ENCODE peak calls at places on chromosomes 13 and 19, in ten cellular contexts. One of them, this sample, is unnamed.

GRCh38 chr13:41767801-41768200 is 193.1 kb downstream of the VWA8 start:
- DNase-seq in epithelial cell of prostate: no peak
- DNase-seq in gastrocnemius medialis: no peak
- DNase-seq in AG04450: no peak
- DNase-seq in fibroblast of lung: peak
- DNase-seq in mammary epithelial cell: no peak
- DNase-seq in CD8-positive, alpha-beta memory T cell: no peak
- DNase-seq in IMR-90: peak
- DNase-seq in aorta: no peak
- DNase-seq in PC-3: peak
- DNase-seq in this sample: no peak

GRCh38 chr19:43504426-43505185 is at the start of gene PHLDB3:
- DNase-seq in epithelial cell of prostate: no peak
- DNase-seq in gastrocnemius medialis: no peak
- DNase-seq in AG04450: no peak
- DNase-seq in fibroblast of lung: no peak
- DNase-seq in mammary epithelial cell: no peak
- DNase-seq in CD8-positive, alpha-beta memory T cell: no peak
- DNase-seq in IMR-90: peak
- DNase-seq in aorta: no peak
- DNase-seq in PC-3: peak
- DNase-seq in this sample: no peak

GRCh38 chr13:46124967-46125933 is 20.4 kb upstream of the CPB2 start:
- DNase-seq in epithelial cell of prostate: no peak
- DNase-seq in gastrocnemius medialis: no peak
- DNase-seq in AG04450: no peak
- DNase-seq in fibroblast of lung: no peak
- DNase-seq in mammary epithelial cell: no peak
- DNase-seq in CD8-positive, alpha-beta memory T cell: no peak
- DNase-seq in IMR-90: no peak
- DNase-seq in aorta: no peak
- DNase-seq in PC-3: no peak
- DNase-seq in this sample: no peak

GRCh38 chr13:86020350-86021002 is 221.3 kb upstream of the SLITRK6 start:
- DNase-seq in epithelial cell of prostate: peak
- DNase-seq in gastrocnemius medialis: no peak
- DNase-seq in AG04450: peak
- DNase-seq in fibroblast of lung: peak
- DNase-seq in mammary epithelial cell: peak
- DNase-seq in CD8-positive, alpha-beta memory T cell: no peak
- DNase-seq in IMR-90: peak
- DNase-seq in aorta: no peak
- DNase-seq in PC-3: peak
- DNase-seq in this sample: no peak

GRCh38 chr13:67135356-67135755 is 94.8 kb downstream of the PCDH9 start:
- DNase-seq in epithelial cell of prostate: no peak
- DNase-seq in gastrocnemius medialis: no peak
- DNase-seq in AG04450: no peak
- DNase-seq in fibroblast of lung: no peak
- DNase-seq in mammary epithelial cell: no peak
- DNase-seq in CD8-positive, alpha-beta memory T cell: no peak
- DNase-seq in IMR-90: no peak
- DNase-seq in aorta: no peak
- DNase-seq in PC-3: no peak
- DNase-seq in this sample: no peak

GRCh38 chr13:106499905-106500304 is 35.6 kb downstream of the EFNB2 start:
- DNase-seq in epithelial cell of prostate: no peak
- DNase-seq in gastrocnemius medialis: no peak
- DNase-seq in AG04450: no peak
- DNase-seq in fibroblast of lung: no peak
- DNase-seq in mammary epithelial cell: no peak
- DNase-seq in CD8-positive, alpha-beta memory T cell: no peak
- DNase-seq in IMR-90: peak
- DNase-seq in aorta: no peak
- DNase-seq in PC-3: no peak
- DNase-seq in this sample: no peak

GRCh38 chr19:55484571-55485438 is at the start of gene NAT14:
- DNase-seq in epithelial cell of prostate: no peak
- DNase-seq in gastrocnemius medialis: no peak
- DNase-seq in AG04450: no peak
- DNase-seq in fibroblast of lung: peak
- DNase-seq in mammary epithelial cell: peak
- DNase-seq in CD8-positive, alpha-beta memory T cell: peak
- DNase-seq in IMR-90: peak
- DNase-seq in aorta: peak
- DNase-seq in PC-3: peak
- DNase-seq in this sample: peak

GRCh38 chr13:113636266-113636963 is 21.6 kb downstream of the ATP4B start:
- DNase-seq in epithelial cell of prostate: no peak
- DNase-seq in gastrocnemius medialis: no peak
- DNase-seq in AG04450: no peak
- DNase-seq in fibroblast of lung: no peak
- DNase-seq in mammary epithelial cell: no peak
- DNase-seq in CD8-positive, alpha-beta memory T cell: no peak
- DNase-seq in IMR-90: no peak
- DNase-seq in aorta: peak
- DNase-seq in PC-3: no peak
- DNase-seq in this sample: no peak

GRCh38 chr13:106109391-106109791 is 426.1 kb downstream of the EFNB2 start:
- DNase-seq in epithelial cell of prostate: no peak
- DNase-seq in gastrocnemius medialis: no peak
- DNase-seq in AG04450: no peak
- DNase-seq in fibroblast of lung: no peak
- DNase-seq in mammary epithelial cell: no peak
- DNase-seq in CD8-positive, alpha-beta memory T cell: no peak
- DNase-seq in IMR-90: peak
- DNase-seq in aorta: no peak
- DNase-seq in PC-3: no peak
- DNase-seq in this sample: no peak

GRCh38 chr13:35767256-35767981 is 290.9 kb upstream of the MAB21L1 start:
- DNase-seq in epithelial cell of prostate: no peak
- DNase-seq in gastrocnemius medialis: no peak
- DNase-seq in AG04450: no peak
- DNase-seq in fibroblast of lung: no peak
- DNase-seq in mammary epithelial cell: no peak
- DNase-seq in CD8-positive, alpha-beta memory T cell: no peak
- DNase-seq in IMR-90: no peak
- DNase-seq in aorta: no peak
- DNase-seq in PC-3: no peak
- DNase-seq in this sample: no peak

GRCh38 chr19:862529-863304 is 3.3 kb downstream of the CFD start:
- DNase-seq in epithelial cell of prostate: no peak
- DNase-seq in gastrocnemius medialis: no peak
- DNase-seq in AG04450: no peak
- DNase-seq in fibroblast of lung: peak
- DNase-seq in mammary epithelial cell: peak
- DNase-seq in CD8-positive, alpha-beta memory T cell: peak
- DNase-seq in IMR-90: peak
- DNase-seq in aorta: peak
- DNase-seq in PC-3: no peak
- DNase-seq in this sample: no peak

GRCh38 chr13:39263033-39263432 is 224.8 kb downstream of the NHLRC3 start:
- DNase-seq in epithelial cell of prostate: no peak
- DNase-seq in gastrocnemius medialis: no peak
- DNase-seq in AG04450: no peak
- DNase-seq in fibroblast of lung: peak
- DNase-seq in mammary epithelial cell: peak
- DNase-seq in CD8-positive, alpha-beta memory T cell: no peak
- DNase-seq in IMR-90: peak
- DNase-seq in aorta: no peak
- DNase-seq in PC-3: peak
- DNase-seq in this sample: peak

GRCh38 chr13:75666646-75667351 is 30.7 kb downstream of the LMO7 start:
- DNase-seq in epithelial cell of prostate: peak
- DNase-seq in gastrocnemius medialis: peak
- DNase-seq in AG04450: no peak
- DNase-seq in fibroblast of lung: peak
- DNase-seq in mammary epithelial cell: peak
- DNase-seq in CD8-positive, alpha-beta memory T cell: no peak
- DNase-seq in IMR-90: peak
- DNase-seq in aorta: no peak
- DNase-seq in PC-3: no peak
- DNase-seq in this sample: no peak

GRCh38 chr13:36447501-36447900 is 15.2 kb downstream of the CCNA1 start:
- DNase-seq in epithelial cell of prostate: no peak
- DNase-seq in gastrocnemius medialis: no peak
- DNase-seq in AG04450: no peak
- DNase-seq in fibroblast of lung: peak
- DNase-seq in mammary epithelial cell: no peak
- DNase-seq in CD8-positive, alpha-beta memory T cell: no peak
- DNase-seq in IMR-90: no peak
- DNase-seq in aorta: no peak
- DNase-seq in PC-3: no peak
- DNase-seq in this sample: no peak

GRCh38 chr19:7861619-7862412 is 12.4 kb downstream of the PRR36 start:
- DNase-seq in epithelial cell of prostate: no peak
- DNase-seq in gastrocnemius medialis: no peak
- DNase-seq in AG04450: no peak
- DNase-seq in fibroblast of lung: no peak
- DNase-seq in mammary epithelial cell: no peak
- DNase-seq in CD8-positive, alpha-beta memory T cell: no peak
- DNase-seq in IMR-90: no peak
- DNase-seq in aorta: no peak
- DNase-seq in PC-3: no peak
- DNase-seq in this sample: no peak

GRCh38 chr13:67217914-67218313 is 12.2 kb downstream of the PCDH9 start:
- DNase-seq in epithelial cell of prostate: no peak
- DNase-seq in gastrocnemius medialis: no peak
- DNase-seq in AG04450: no peak
- DNase-seq in fibroblast of lung: no peak
- DNase-seq in mammary epithelial cell: no peak
- DNase-seq in CD8-positive, alpha-beta memory T cell: no peak
- DNase-seq in IMR-90: no peak
- DNase-seq in aorta: no peak
- DNase-seq in PC-3: no peak
- DNase-seq in this sample: no peak

GRCh38 chr19:33763661-33764343 is 32.9 kb upstream of the KCTD15 start:
- DNase-seq in epithelial cell of prostate: no peak
- DNase-seq in gastrocnemius medialis: no peak
- DNase-seq in AG04450: no peak
- DNase-seq in fibroblast of lung: no peak
- DNase-seq in mammary epithelial cell: no peak
- DNase-seq in CD8-positive, alpha-beta memory T cell: no peak
- DNase-seq in IMR-90: no peak
- DNase-seq in aorta: no peak
- DNase-seq in PC-3: no peak
- DNase-seq in this sample: peak

GRCh38 chr13:67736646-67737420 is 506.7 kb upstream of the PCDH9 start:
- DNase-seq in epithelial cell of prostate: no peak
- DNase-seq in gastrocnemius medialis: no peak
- DNase-seq in AG04450: peak
- DNase-seq in fibroblast of lung: peak
- DNase-seq in mammary epithelial cell: no peak
- DNase-seq in CD8-positive, alpha-beta memory T cell: no peak
- DNase-seq in IMR-90: peak
- DNase-seq in aorta: no peak
- DNase-seq in PC-3: peak
- DNase-seq in this sample: no peak

GRCh38 chr19:49130325-49130724 is 11.0 kb downstream of the PPFIA3 start:
- DNase-seq in epithelial cell of prostate: no peak
- DNase-seq in gastrocnemius medialis: no peak
- DNase-seq in AG04450: no peak
- DNase-seq in fibroblast of lung: no peak
- DNase-seq in mammary epithelial cell: no peak
- DNase-seq in CD8-positive, alpha-beta memory T cell: no peak
- DNase-seq in IMR-90: no peak
- DNase-seq in aorta: no peak
- DNase-seq in PC-3: no peak
- DNase-seq in this sample: no peak
- H3K27ac ChIP-seq in epithelial cell of prostate: no peak
- H3K27ac ChIP-seq in gastrocnemius medialis: no peak
- H3K27ac ChIP-seq in AG04450: no peak
- H3K27ac ChIP-seq in fibroblast of lung: no peak
- H3K27ac ChIP-seq in mammary epithelial cell: no peak
- H3K27ac ChIP-seq in CD8-positive, alpha-beta memory T cell: no peak
- H3K27ac ChIP-seq in IMR-90: no peak
- H3K27ac ChIP-seq in aorta: no peak
- H3K27ac ChIP-seq in PC-3: no peak
- H3K27ac ChIP-seq in this sample: no peak

GRCh38 chr19:16715613-16716012 is 4.0 kb upstream of the NWD1 start:
- DNase-seq in epithelial cell of prostate: no peak
- DNase-seq in gastrocnemius medialis: no peak
- DNase-seq in AG04450: no peak
- DNase-seq in fibroblast of lung: no peak
- DNase-seq in mammary epithelial cell: no peak
- DNase-seq in CD8-positive, alpha-beta memory T cell: no peak
- DNase-seq in IMR-90: no peak
- DNase-seq in aorta: no peak
- DNase-seq in PC-3: no peak
- DNase-seq in this sample: no peak
- H3K27ac ChIP-seq in epithelial cell of prostate: no peak
- H3K27ac ChIP-seq in gastrocnemius medialis: no peak
- H3K27ac ChIP-seq in AG04450: no peak
- H3K27ac ChIP-seq in fibroblast of lung: no peak
- H3K27ac ChIP-seq in mammary epithelial cell: no peak
- H3K27ac ChIP-seq in CD8-positive, alpha-beta memory T cell: no peak
- H3K27ac ChIP-seq in IMR-90: no peak
- H3K27ac ChIP-seq in aorta: no peak
- H3K27ac ChIP-seq in PC-3: no peak
- H3K27ac ChIP-seq in this sample: no peak

GRCh38 chr19:3047307-3048189 is 14.7 kb downstream of the TLE5 start:
- DNase-seq in epithelial cell of prostate: no peak
- DNase-seq in gastrocnemius medialis: peak
- DNase-seq in AG04450: peak
- DNase-seq in fibroblast of lung: peak
- DNase-seq in mammary epithelial cell: peak
- DNase-seq in CD8-positive, alpha-beta memory T cell: peak
- DNase-seq in IMR-90: peak
- DNase-seq in aorta: peak
- DNase-seq in PC-3: peak
- DNase-seq in this sample: no peak
- H3K27ac ChIP-seq in epithelial cell of prostate: no peak
- H3K27ac ChIP-seq in gastrocnemius medialis: peak
- H3K27ac ChIP-seq in AG04450: no peak
- H3K27ac ChIP-seq in fibroblast of lung: no peak
- H3K27ac ChIP-seq in mammary epithelial cell: no peak
- H3K27ac ChIP-seq in CD8-positive, alpha-beta memory T cell: peak
- H3K27ac ChIP-seq in IMR-90: no peak
- H3K27ac ChIP-seq in aorta: no peak
- H3K27ac ChIP-seq in PC-3: no peak
- H3K27ac ChIP-seq in this sample: no peak

DNA sequence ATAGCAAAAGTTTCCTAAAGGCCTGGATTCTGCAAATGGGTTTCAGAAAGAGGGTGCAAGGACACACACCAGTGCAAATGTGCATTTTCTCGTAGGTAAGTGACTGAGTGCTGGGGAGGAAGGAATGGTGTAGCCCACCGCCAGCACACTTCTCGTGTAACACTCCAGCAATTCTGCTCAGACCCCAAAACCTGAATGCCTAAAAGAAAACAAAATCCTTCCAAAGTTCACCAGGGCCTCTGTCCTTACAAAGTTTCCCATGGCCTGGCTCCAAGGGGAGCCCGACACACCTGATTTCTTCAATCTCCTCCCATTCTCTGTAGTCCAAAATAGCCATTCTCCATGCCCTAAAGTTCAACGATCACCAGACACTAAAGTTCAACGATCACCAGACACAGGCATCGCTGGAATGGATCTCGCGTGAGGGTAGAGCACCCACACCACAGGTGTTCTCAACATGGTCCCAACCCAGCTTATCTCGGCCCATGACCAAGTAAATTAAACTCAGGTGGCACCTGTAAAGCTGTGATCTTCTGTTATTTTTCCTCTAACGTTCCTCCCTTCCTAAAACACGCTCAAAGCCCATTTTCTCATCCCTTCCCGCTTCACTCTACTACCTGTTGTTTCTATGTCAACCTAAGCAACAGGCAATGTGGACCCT is 46.0 kb downstream of the ABCC4 start:
- DNase-seq in epithelial cell of prostate: no peak
- DNase-seq in gastrocnemius medialis: no peak
- DNase-seq in AG04450: no peak
- DNase-seq in fibroblast of lung: no peak
- DNase-seq in mammary epithelial cell: no peak
- DNase-seq in CD8-positive, alpha-beta memory T cell: no peak
- DNase-seq in IMR-90: no peak
- DNase-seq in aorta: no peak
- DNase-seq in PC-3: no peak
- DNase-seq in this sample: no peak
- H3K27ac ChIP-seq in epithelial cell of prostate: no peak
- H3K27ac ChIP-seq in gastrocnemius medialis: no peak
- H3K27ac ChIP-seq in AG04450: peak
- H3K27ac ChIP-seq in fibroblast of lung: peak
- H3K27ac ChIP-seq in mammary epithelial cell: no peak
- H3K27ac ChIP-seq in CD8-positive, alpha-beta memory T cell: no peak
- H3K27ac ChIP-seq in IMR-90: peak
- H3K27ac ChIP-seq in aorta: no peak
- H3K27ac ChIP-seq in PC-3: peak
- H3K27ac ChIP-seq in this sample: no peak